ENCODE peak calls at places on chromosome 13, in seven cellular contexts. W is naive thymus-derived CD4-positive, alpha-beta T cell; J is mesenchymal stem cell; X is tibial nerve; S is OCI-LY7; B is breast epithelium; T is ovary. F is an unnamed sample. For H3K9me3 and H3K36me3, the result is how much of the 10 kb centered on the place peaks cover.

GRCh38 chr13:84910423-84910822 is 888.8 kb downstream of the SLITRK6 start:
- DNase-seq in W (no peak), J (no peak), X (no peak), S (no peak), B (no peak), T (no peak), F (no peak)

GRCh38 chr13:110560606-110561334 is 752 bp downstream of the RAB20 start:
- DNase-seq in W (peak), J (peak), X (no peak), S (no peak), B (no peak), T (no peak), F (peak)

GRCh38 chr13:107907065-107907464 is 308.3 kb downstream of the LIG4 start:
- DNase-seq in W (no peak), J (peak), X (no peak), S (no peak), B (no peak), T (no peak), F (no peak)

GRCh38 chr13:111486331-111486730 is 165.9 kb downstream of the TEX29 start:
- DNase-seq in W (no peak), J (no peak), X (no peak), S (no peak), B (peak), T (no peak), F (no peak)

GRCh38 chr13:73803997-73804396 is 330.2 kb downstream of the KLF12 start:
- DNase-seq in W (no peak), J (peak), X (no peak), S (no peak), B (no peak), T (no peak), F (no peak)

GRCh38 chr13:19864018-19864338 is 529 bp upstream of the ZMYM5 start:
- DNase-seq in W (peak), J (peak), X (peak), S (peak), B (peak), T (peak), F (peak)

GRCh38 chr13:111337206-111337605 is 16.8 kb downstream of the TEX29 start:
- DNase-seq in W (no peak), J (peak), X (no peak), S (no peak), B (no peak), T (no peak), F (no peak)

GRCh38 chr13:39789451-39789850 is 134.0 kb downstream of the COG6 start:
- DNase-seq in W (no peak), J (no peak), X (no peak), S (no peak), B (no peak), T (no peak), F (no peak)

GRCh38 chr13:99439048-99439447 is 62.2 kb upstream of the TM9SF2 start:
- DNase-seq in W (no peak), J (no peak), X (no peak), S (no peak), B (no peak), T (no peak), F (no peak)

GRCh38 chr13:29472317-29472961 is 123.0 kb downstream of the SLC7A1 start:
- DNase-seq in W (peak), J (peak), X (no peak), S (peak), B (no peak), T (no peak), F (peak)

GRCh38 chr13:50094615-50095293 is 79.5 kb downstream of the KCNRG start:
- DNase-seq in W (no peak), J (no peak), X (no peak), S (no peak), B (no peak), T (no peak), F (no peak)

GRCh38 chr13:97506511-97506910 is 72.5 kb downstream of the RAP2A start:
- DNase-seq in W (no peak), J (peak), X (no peak), S (no peak), B (no peak), T (no peak), F (no peak)

GRCh38 chr13:34358811-34359513 is 541.0 kb downstream of the RFC3 start:
- DNase-seq in W (no peak), J (peak), X (no peak), S (no peak), B (no peak), T (no peak), F (no peak)

GRCh38 chr13:20366056-20366455 is 133.9 kb upstream of the GJB6 start:
- DNase-seq in W (no peak), J (no peak), X (no peak), S (no peak), B (no peak), T (no peak), F (no peak)

GRCh38 chr13:43095771-43096719 is 72.7 kb downstream of the DNAJC15 start:
- DNase-seq in W (no peak), J (no peak), X (no peak), S (no peak), B (no peak), T (no peak), F (no peak)

GRCh38 chr13:107258599-107259187 is 690.8 kb upstream of the ARGLU1 start:
- DNase-seq in W (no peak), J (peak), X (no peak), S (no peak), B (no peak), T (no peak), F (no peak)

DNA sequence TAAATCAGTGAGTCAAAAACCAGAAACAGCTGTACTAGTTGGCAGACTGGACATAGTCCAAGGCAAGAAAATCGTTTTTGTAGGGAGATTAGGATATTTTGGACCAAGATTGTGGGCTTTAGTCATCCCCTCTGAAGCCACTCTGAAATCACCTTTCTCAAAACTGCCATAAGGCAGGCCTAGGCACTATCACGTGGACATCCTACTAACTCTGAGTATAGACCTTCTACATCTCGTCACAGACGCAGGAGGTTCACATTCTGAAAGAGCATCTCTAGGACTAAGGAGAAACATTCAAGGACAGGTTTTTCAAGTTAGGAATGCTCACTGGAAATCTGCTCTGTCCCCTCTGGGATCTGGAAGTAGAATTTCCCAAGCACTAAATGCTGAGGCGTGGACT is 2.4 kb upstream of the RUBCNL start:
- DNase-seq in W (no peak), J (no peak), X (no peak), S (peak), B (no peak), T (no peak), F (no peak)
- H3K4me3 ChIP-seq in W (no peak), J (no peak), X (no peak), S (peak), B (no peak), T (no peak), F (no peak)

GRCh38 chr13:113596321-113597200 is 12.0 kb downstream of the TFDP1 start:
- DNase-seq in W (no peak), J (no peak), X (no peak), S (no peak), B (peak), T (no peak), F (no peak)
- H3K9me3 ChIP-seq in W (under half), J (under half), X (under half), S (under half), B (under half), T (under half), F (under half)

GRCh38 chr13:100634686-100635085 is 39.9 kb downstream of the TMTC4 start:
- DNase-seq in W (no peak), J (no peak), X (no peak), S (no peak), B (no peak), T (no peak), F (no peak)

GRCh38 chr13:100637380-100637779 is 37.2 kb downstream of the TMTC4 start:
- DNase-seq in W (no peak), J (no peak), X (no peak), S (no peak), B (no peak), T (no peak), F (no peak)

GRCh38 chr13:100636004-100636403 is 38.6 kb downstream of the TMTC4 start:
- DNase-seq in W (no peak), J (no peak), X (no peak), S (no peak), B (no peak), T (no peak), F (no peak)

GRCh38 chr13:100633461-100633860 is 41.1 kb downstream of the TMTC4 start:
- DNase-seq in W (no peak), J (peak), X (no peak), S (no peak), B (no peak), T (no peak), F (no peak)

DNA sequence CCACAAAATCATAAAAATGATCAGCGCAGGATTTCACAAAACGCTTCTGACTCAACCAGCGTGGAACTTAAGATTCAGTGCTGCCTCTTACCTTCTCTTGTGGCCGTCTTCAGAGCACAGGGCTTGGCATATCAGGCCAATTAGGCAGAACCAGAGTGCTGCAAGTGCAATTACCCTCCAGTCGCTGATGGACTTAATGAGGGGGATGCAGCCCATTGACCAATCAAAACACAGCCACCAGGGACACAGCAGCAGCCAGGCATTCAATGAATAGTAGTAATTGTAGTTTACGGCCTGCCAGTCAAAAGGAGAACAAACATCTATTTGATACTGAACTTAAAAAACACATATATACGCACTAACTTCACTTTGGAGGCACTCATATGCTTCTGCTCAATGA is 38.2 kb downstream of the TMTC4 start:
- DNase-seq in W (no peak), J (no peak), X (no peak), S (no peak), B (no peak), T (no peak), F (no peak)
- H3K36me3 ChIP-seq in W (half or more), J (half or more), X (half or more), S (under half), B (under half), T (under half), F (under half)

DNA sequence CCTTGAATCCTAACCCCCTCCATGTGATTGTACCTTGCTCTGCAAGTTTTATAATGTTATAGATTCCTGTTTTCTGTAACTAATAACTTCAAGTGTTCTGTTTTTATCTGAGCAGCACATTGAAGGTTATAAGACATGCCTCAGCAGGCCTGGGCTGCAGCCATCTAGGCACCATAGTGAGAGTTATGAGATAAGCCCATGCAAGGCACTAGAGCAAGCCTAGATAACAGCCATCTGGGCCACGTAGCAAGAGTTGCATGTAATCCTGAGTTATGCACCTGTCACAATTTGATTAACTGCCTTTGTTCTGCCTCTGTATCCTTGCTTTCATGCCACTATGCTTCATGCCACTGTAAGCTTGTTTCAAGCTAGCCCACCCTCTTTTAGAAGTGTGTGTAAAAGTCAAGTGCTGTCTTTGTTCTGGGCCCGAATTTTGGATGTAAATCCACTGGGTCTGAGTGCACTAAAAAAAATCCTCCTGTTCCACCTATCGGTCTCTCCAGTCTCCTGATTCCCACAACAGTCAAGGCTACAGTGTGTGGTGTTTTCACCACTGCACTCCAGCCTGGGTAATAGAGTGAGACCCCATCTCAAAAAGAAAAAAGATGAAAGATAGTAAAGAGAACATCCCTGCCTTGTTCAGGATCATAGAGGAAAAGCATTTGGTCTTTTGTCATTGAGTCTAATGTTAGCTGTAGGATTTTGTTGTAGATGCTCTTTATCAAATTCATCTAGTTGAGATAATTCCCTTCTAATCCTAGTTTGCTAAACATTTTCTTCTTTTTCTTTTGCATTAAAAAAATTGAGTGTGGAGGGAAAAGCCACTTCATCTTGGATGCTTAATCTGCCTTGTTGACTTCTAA is 16.1 kb upstream of the KBTBD6 start:
- DNase-seq in W (no peak), J (no peak), X (no peak), S (peak), B (no peak), T (no peak), F (no peak)
- H3K4me3 ChIP-seq in W (no peak), J (no peak), X (no peak), S (no peak), B (no peak), T (no peak), F (no peak)

GRCh38 chr13:27929868-27930267 is 10.1 kb downstream of the PDX1 start:
- DNase-seq in W (no peak), J (no peak), X (no peak), S (no peak), B (no peak), T (no peak), F (no peak)

GRCh38 chr13:27926644-27927434 is 7.0 kb downstream of the PDX1 start:
- DNase-seq in W (no peak), J (no peak), X (no peak), S (no peak), B (no peak), T (no peak), F (no peak)

GRCh38 chr13:27927444-27928352 is 7.9 kb downstream of the PDX1 start:
- DNase-seq in W (no peak), J (no peak), X (no peak), S (no peak), B (no peak), T (no peak), F (no peak)

GRCh38 chr13:27928353-27928804 is 8.6 kb downstream of the PDX1 start:
- DNase-seq in W (no peak), J (no peak), X (no peak), S (no peak), B (no peak), T (no peak), F (no peak)

GRCh38 chr13:27928805-27929753 is 9.3 kb downstream of the PDX1 start:
- DNase-seq in W (no peak), J (no peak), X (no peak), S (no peak), B (no peak), T (no peak), F (no peak)
- H3K9me3 ChIP-seq in W (under half), J (under half), X (under half), S (under half), B (under half), T (under half), F (under half)

DNA sequence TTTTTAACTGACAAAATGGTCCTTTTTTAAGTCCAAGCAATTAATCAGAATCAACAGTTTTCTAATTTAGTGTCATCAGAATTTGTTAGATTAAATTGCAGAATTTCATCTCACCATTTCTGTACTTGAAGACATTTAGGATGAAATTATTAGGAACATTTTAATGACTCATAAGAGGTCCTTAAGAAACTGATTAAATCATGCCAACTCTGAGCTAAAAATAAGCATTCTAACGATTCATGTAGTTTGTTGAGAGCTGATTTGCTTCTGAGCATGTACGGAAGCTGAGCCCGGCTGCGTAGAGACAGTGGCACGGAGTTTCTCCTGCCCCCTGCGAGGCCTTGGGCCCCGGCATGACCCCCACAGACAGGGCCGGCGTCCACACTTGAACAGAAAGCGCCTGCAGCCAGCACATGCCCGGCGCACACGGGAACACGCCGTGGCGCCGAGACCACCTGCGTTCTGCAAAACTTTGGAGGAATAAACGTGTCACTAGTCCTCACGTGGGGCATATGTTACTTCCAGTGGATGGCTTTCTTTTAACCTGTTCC is 89.7 kb upstream of the MCF2L start:
- DNase-seq in W (no peak), J (peak), X (no peak), S (no peak), B (no peak), T (no peak), F (no peak)
- H3K36me3 ChIP-seq in W (half or more), J (under half), X (half or more), S (under half), B (under half), T (under half), F (under half)